ENCODE peak calls at places on chromosomes 2 and 18, in four cellular contexts. B is coronary artery, K is body of pancreas, U is GM23248. Y is an unnamed sample.

GRCh38 chr2:10380048-10380926 is 67.8 kb downstream of the ODC1 start:
- DNase-seq in B (no peak), K (no peak), U (peak), Y (no peak)

GRCh38 chr18:23213200-23213599 is 77.9 kb downstream of the CABLES1 start:
- DNase-seq in B (no peak), K (no peak), U (no peak), Y (no peak)

GRCh38 chr2:164143183-164143930 is 407.5 kb upstream of the FIGN start:
- DNase-seq in U (no peak), B (no peak), K (no peak), Y (no peak)

GRCh38 chr2:221999702-222000101 is 299.1 kb downstream of the PAX3 start:
- DNase-seq in U (peak), K (no peak), B (no peak), Y (no peak)

GRCh38 chr2:33712674-33713073 is 113.6 kb upstream of the FAM98A start:
- DNase-seq in U (no peak), K (no peak), B (no peak), Y (no peak)

GRCh38 chr2:161992526-161992925 is 81.5 kb downstream of the DPP4 start:
- DNase-seq in K (no peak), U (no peak), B (no peak), Y (no peak)

GRCh38 chr2:164905307-164905706 is 50.0 kb downstream of the SLC38A11 start:
- DNase-seq in K (no peak), U (no peak), B (no peak), Y (no peak)

GRCh38 chr18:11669948-11670275 is 19.2 kb upstream of the GNAL start:
- DNase-seq in K (no peak), U (no peak), B (no peak), Y (no peak)

GRCh38 chr2:43542285-43542933 is 53.4 kb downstream of the THADA start:
- DNase-seq in U (peak), B (no peak), K (no peak), Y (no peak)

GRCh38 chr18:11713756-11714155 is 24.7 kb downstream of the GNAL start:
- DNase-seq in B (no peak), U (no peak), K (no peak), Y (no peak)

GRCh38 chr2:7649461-7650228 is 732.4 kb downstream of the RNF144A start:
- DNase-seq in K (no peak), U (no peak), B (no peak), Y (no peak)

GRCh38 chr2:157182204-157182709 is 75.2 kb upstream of the GALNT5 start:
- DNase-seq in U (no peak), K (no peak), B (no peak), Y (no peak)

GRCh38 chr2:232687382-232688160 is 9.6 kb upstream of the GIGYF2 start:
- DNase-seq in K (no peak), B (no peak), U (no peak), Y (no peak)

GRCh38 chr2:241617431-241618154 is 19.4 kb downstream of the THAP4 start:
- DNase-seq in U (no peak), B (no peak), K (peak), Y (no peak)

GRCh38 chr18:77524909-77525308 is 275.3 kb downstream of the GALR1 start:
- DNase-seq in U (no peak), K (no peak), B (no peak), Y (no peak)

GRCh38 chr2:40554665-40555294 is 102.9 kb upstream of the SLC8A1 start:
- DNase-seq in K (peak), U (peak), B (no peak), Y (peak)

GRCh38 chr2:43708891-43709290 is 32.7 kb upstream of the C1GALT1C1L start:
- DNase-seq in U (peak), B (no peak), K (no peak), Y (no peak)

GRCh38 chr2:2939078-2939795 is 438.4 kb downstream of the EIPR1 start:
- DNase-seq in B (no peak), K (no peak), U (no peak), Y (no peak)

GRCh38 chr2:53233759-53234547 is 533.7 kb upstream of the CHAC2 start:
- DNase-seq in K (no peak), U (no peak), B (no peak), Y (no peak)

GRCh38 chr2:46922049-46922448 is 6.4 kb upstream of the MCFD2 start:
- DNase-seq in B (no peak), U (peak), K (no peak), Y (no peak)

GRCh38 chr2:74138952-74139323 is 8.8 kb downstream of the BOLA3 start:
- DNase-seq in B (no peak), U (no peak), K (no peak), Y (peak)

GRCh38 chr2:10245021-10245420 is 57.7 kb upstream of the HPCAL1 start:
- DNase-seq in U (no peak), B (no peak), K (no peak), Y (no peak)

GRCh38 chr2:192195548-192196418 is 1.1 kb upstream of the TMEFF2 start:
- DNase-seq in B (no peak), U (peak), K (no peak), Y (no peak)

GRCh38 chr2:27379840-27380625 is 501 bp downstream of the ZNF513 start:
- DNase-seq in K (peak), U (peak), B (peak), Y (no peak)

GRCh38 chr2:9422321-9423099 is 818 bp downstream of the ITGB1BP1 start:
- DNase-seq in B (no peak), K (peak), U (peak), Y (peak)

GRCh38 chr2:207223051-207223450 is 57.3 kb upstream of the KLF7 start:
- DNase-seq in B (no peak), K (no peak), U (peak), Y (peak)

GRCh38 chr18:54947115-54947514 is 12.1 kb downstream of the CCDC68 start:
- DNase-seq in U (no peak), K (no peak), B (no peak), Y (no peak)

GRCh38 chr2:98730053-98730850 is 680 bp downstream of the MGAT4A start:
- DNase-seq in K (peak), U (peak), B (no peak), Y (peak)

GRCh38 chr2:42764901-42765300 is 966 bp upstream of the OXER1 start:
- DNase-seq in U (no peak), B (no peak), K (no peak), Y (no peak)

GRCh38 chr2:236293241-236293810 is 29.1 kb upstream of the ASB18 start:
- DNase-seq in K (no peak), B (peak), U (no peak), Y (no peak)

GRCh38 chr2:175627405-175627804 is 374.7 kb downstream of the LNPK start:
- DNase-seq in B (no peak), U (peak), K (no peak), Y (no peak)

GRCh38 chr2:234935311-234935710 is 16.5 kb upstream of the SH3BP4 start:
- DNase-seq in U (no peak), K (no peak), B (no peak), Y (no peak)

GRCh38 chr18:74834424-74835309 is 237.0 kb downstream of the ZNF407 start:
- DNase-seq in B (no peak), U (no peak), K (no peak), Y (no peak)

GRCh38 chr2:213098612-213099011 is 52.8 kb downstream of the IKZF2 start:
- DNase-seq in U (no peak), B (no peak), K (peak), Y (no peak)

GRCh38 chr2:95271381-95271971 is 2.8 kb upstream of the PROM2 start:
- DNase-seq in B (peak), U (no peak), K (peak), Y (no peak)

GRCh38 chr2:231425811-231426703 is 30.5 kb downstream of the B3GNT7 start:
- DNase-seq in U (no peak), K (no peak), B (no peak), Y (no peak)

DNA sequence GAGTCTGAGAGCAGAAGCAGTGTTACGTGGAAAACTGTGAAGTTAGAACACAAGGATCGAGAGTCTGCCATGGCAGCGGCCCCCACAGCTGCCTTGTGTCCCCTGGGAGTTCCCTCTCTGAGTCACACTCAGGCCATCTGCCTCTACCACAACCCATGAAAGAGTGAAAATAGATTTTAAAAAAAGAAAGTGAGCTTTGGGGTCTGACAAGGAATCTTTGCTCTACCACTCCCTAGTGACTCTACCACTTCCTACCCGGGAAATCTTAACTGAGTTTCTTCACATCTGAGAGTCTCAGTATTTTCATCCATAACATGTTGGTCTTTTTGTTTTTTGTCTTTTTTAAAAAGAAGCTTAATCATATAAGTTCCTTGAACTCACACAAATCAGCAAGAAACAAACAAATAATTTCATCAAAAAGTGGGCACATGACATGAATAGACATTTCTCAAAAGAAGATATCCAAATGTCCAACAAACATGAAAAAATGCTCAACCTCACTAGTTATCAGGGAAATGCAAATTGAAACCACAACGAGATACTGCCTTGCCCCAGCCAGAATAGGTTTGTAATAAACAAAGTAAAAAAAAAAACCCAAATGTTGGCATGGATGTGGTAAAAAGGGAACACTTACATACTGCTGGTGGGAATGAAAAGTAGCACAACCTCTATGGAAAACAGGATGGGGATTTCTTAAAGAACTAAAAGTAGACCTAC is 2.4 kb upstream of the MSGN1 start:
- DNase-seq in U (peak), B (no peak), K (peak), Y (no peak)
- H3K27ac ChIP-seq in U (peak), B (peak), K (no peak), Y (no peak)

GRCh38 chr2:219508444-219508734 is 5.9 kb upstream of the ASIC4 start:
- DNase-seq in K (no peak), U (no peak), B (no peak), Y (no peak)

GRCh38 chr2:219506802-219507554 is 7.3 kb upstream of the ASIC4 start:
- DNase-seq in K (no peak), B (no peak), U (no peak), Y (peak)

GRCh38 chr2:219505585-219505984 is 6.9 kb downstream of the GMPPA start:
- DNase-seq in K (no peak), B (no peak), U (no peak), Y (no peak)

GRCh38 chr2:219507555-219508443 is 6.5 kb upstream of the ASIC4 start:
- DNase-seq in B (no peak), U (peak), K (no peak), Y (no peak)

DNA sequence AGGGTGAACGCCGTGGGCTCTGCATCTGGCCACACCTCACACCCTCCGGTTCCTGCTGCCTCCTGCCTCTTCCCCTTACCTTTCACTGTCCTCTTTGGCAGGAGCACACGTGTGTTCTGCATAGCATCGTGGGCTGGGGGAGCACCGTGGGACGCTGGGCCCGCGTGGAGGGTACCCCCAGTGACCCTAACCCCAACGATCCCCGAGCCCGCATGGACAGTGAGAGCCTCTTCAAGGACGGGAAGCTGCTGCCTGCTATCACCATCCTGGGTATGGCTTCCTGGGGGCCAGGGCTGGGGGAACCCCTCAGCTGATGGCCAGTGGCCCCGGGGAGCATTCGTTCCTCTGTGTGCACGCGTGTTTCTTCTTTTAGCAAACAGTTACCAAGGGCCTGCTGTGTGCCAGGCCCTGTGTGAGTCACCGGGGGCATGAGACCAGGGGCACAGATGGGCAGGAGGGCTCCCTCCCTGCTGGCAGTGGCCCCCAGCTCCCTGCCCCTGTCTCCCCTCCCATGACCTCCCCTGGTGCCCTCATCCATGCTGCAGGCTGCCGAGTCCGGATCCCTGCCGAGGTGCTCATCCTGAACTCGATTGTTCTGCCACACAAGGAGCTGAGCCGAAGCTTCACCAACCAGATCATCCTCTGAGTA is 7.6 kb downstream of the GMPPA start:
- DNase-seq in U (no peak), B (no peak), K (no peak), Y (peak)
- H3K4me3 ChIP-seq in U (no peak), B (no peak), K (no peak), Y (no peak)

GRCh38 chr2:97645700-97646629 is at the start of gene COX5B:
- DNase-seq in U (peak), K (peak), B (peak), Y (peak)

GRCh38 chr2:97645112-97645699 is 656 bp upstream of the COX5B start:
- DNase-seq in U (peak), B (no peak), K (no peak), Y (no peak)

GRCh38 chr2:97644023-97644717 is 1.7 kb upstream of the COX5B start:
- DNase-seq in K (no peak), B (peak), U (no peak), Y (no peak)

GRCh38 chr2:97651114-97651513 is 5.3 kb downstream of the COX5B start:
- DNase-seq in B (peak), K (no peak), U (no peak), Y (no peak)

GRCh38 chr2:97646977-97647376 is 1.1 kb downstream of the COX5B start:
- DNase-seq in B (no peak), U (no peak), K (no peak), Y (no peak)
- H3K27ac ChIP-seq in B (no peak), U (no peak), K (no peak), Y (no peak)

GRCh38 chr2:55112229-55113016 is 62.2 kb upstream of the RTN4 start:
- DNase-seq in B (peak), U (peak), K (peak), Y (peak)
- H3K4me3 ChIP-seq in B (peak), U (peak), K (no peak), Y (no peak)

DNA sequence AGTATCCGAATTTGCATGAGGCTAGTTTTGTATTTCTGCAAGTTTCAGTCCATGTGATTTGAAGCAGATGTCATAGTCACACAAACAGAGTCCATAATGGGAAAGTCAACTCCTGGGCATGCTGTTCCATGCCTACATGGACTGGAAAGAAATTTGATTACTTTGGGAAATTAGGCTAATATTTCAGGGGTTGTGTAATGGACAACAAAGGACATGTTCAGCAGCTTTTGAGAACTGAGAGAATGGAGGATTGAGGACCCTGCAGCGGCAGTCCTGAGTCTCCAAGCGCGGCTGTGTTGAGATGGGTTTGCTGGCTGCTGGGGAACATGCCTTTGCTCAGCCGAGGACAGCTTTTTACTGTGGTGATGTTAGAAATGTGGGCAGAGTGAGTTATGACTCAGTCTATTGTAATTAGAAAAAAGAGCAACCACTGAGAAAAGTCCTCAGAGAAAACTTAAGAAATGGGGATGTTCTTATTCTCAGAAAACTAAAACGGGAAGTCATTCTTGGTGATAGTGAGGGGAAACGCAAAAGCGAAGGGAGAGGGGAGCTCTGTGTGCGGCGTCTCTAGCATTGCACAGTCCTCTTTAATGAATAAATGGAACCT is 149.2 kb downstream of the FAM210A start:
- DNase-seq in U (peak), B (peak), K (peak), Y (no peak)
- H3K27ac ChIP-seq in U (no peak), B (no peak), K (no peak), Y (no peak)

GRCh38 chr18:2513616-2514015 is 57.7 kb downstream of the METTL4 start:
- DNase-seq in K (no peak), B (no peak), U (no peak), Y (no peak)

GRCh38 chr18:2518473-2518872 is 52.8 kb downstream of the METTL4 start:
- DNase-seq in B (no peak), K (peak), U (no peak), Y (no peak)

GRCh38 chr18:2512059-2512458 is 59.2 kb downstream of the METTL4 start:
- DNase-seq in K (no peak), U (no peak), B (no peak), Y (no peak)

GRCh38 chr18:2515408-2515807 is 55.9 kb downstream of the METTL4 start:
- DNase-seq in K (no peak), B (no peak), U (peak), Y (no peak)

GRCh38 chr18:2515908-2516625 is 55.2 kb downstream of the METTL4 start:
- DNase-seq in K (peak), U (peak), B (no peak), Y (no peak)
- H3K4me3 ChIP-seq in K (no peak), U (peak), B (no peak), Y (no peak)

GRCh38 chr2:60530228-60530627 is 23.2 kb downstream of the BCL11A start:
- DNase-seq in K (peak), U (no peak), B (no peak), Y (no peak)

GRCh38 chr2:60527762-60528161 is 25.7 kb downstream of the BCL11A start:
- DNase-seq in B (no peak), U (no peak), K (no peak), Y (no peak)

GRCh38 chr2:60530660-60531276 is 22.7 kb downstream of the BCL11A start:
- DNase-seq in B (no peak), K (peak), U (no peak), Y (peak)

GRCh38 chr2:60528366-60528765 is 25.1 kb downstream of the BCL11A start:
- DNase-seq in U (no peak), K (no peak), B (no peak), Y (no peak)

GRCh38 chr2:60529111-60529510 is 24.3 kb downstream of the BCL11A start:
- DNase-seq in U (no peak), K (no peak), B (no peak), Y (no peak)
- H3K27ac ChIP-seq in U (no peak), K (no peak), B (no peak), Y (peak)

GRCh38 chr2:15941970-15942710 is 1.8 kb downstream of the MYCN start:
- DNase-seq in B (no peak), U (peak), K (no peak), Y (peak)
- H3K4me3 ChIP-seq in B (peak), U (peak), K (no peak), Y (peak)

DNA sequence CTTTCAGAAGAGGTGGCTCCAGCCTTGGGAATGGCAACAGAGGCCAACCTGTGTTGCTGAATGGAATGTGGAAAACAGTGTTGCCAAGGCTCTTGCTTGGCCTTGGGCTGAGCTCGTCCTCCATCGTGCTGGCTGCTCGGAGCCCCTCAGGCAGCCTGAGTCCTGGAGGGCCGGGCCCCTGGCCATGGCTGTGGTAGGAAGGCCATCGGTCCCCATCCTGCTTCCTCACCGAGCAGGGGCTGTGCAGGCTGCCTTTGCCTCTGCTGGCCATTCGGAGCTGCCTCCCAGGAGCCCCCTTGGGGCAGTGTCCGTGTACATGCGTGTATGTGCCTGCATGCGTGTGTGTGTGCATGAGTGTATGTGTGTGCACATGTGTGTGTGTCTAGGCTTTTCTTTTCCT is 178.2 kb downstream of the KLHL29 start:
- DNase-seq in U (no peak), K (no peak), B (no peak), Y (no peak)
- H3K27ac ChIP-seq in U (no peak), K (no peak), B (no peak), Y (no peak)

DNA sequence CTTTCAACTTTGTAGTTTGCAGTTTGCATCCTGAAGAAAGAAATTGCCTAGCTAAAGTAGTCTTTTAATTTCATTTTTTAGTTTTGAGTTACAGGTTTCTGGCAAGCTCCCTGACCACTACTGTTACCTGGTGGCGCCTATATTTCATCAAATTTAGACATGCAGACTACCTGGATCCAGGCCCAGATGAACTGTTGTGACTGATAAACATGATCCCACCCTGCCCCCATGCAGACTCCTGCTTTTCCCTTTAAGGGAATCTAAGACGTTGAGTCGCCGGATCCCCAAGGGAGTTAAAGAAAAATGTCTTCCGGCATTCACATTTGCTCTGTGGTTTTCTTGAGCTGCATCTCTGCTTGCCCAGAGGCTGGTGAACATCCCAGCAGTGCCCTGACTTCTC is 22.2 kb downstream of the METAP1D start:
- DNase-seq in B (no peak), K (no peak), U (peak), Y (no peak)
- H3K4me3 ChIP-seq in B (peak), K (no peak), U (peak), Y (no peak)